ENCODE peak calls at places on chromosome 20, in eight cellular contexts. S, M, B, G, V, L, X and I are unnamed samples.

GRCh38 chr20:2599265-2600060 is 53.0 kb upstream of the NOP56 start:
- DNase-seq in S (no peak), M (no peak), B (no peak), G (no peak), V (no peak), L (no peak), X (peak), I (no peak)

GRCh38 chr20:35680464-35681183 is 15.9 kb upstream of the CPNE1 start:
- DNase-seq in S (no peak), M (no peak), B (no peak), G (no peak), V (no peak), L (peak), X (no peak), I (no peak)

GRCh38 chr20:57829805-57830514 is 120.1 kb upstream of the PMEPA1 start:
- DNase-seq in S (no peak), M (no peak), B (no peak), G (no peak), V (no peak), L (no peak), X (no peak), I (no peak)

GRCh38 chr20:35232575-35232974 is 6.1 kb downstream of the MMP24 start:
- DNase-seq in S (no peak), M (peak), B (peak), G (no peak), V (no peak), L (no peak), X (peak), I (no peak)

GRCh38 chr20:52340036-52340634 is 148.6 kb upstream of the ZFP64 start:
- DNase-seq in S (no peak), M (no peak), B (no peak), G (peak), V (no peak), L (peak), X (no peak), I (no peak)

GRCh38 chr20:3167738-3168078 is 5.6 kb downstream of the LZTS3 start:
- DNase-seq in S (no peak), M (no peak), B (no peak), G (no peak), V (no peak), L (no peak), X (no peak), I (no peak)

GRCh38 chr20:59994697-59995122 is 36.5 kb downstream of the CDH26 start:
- DNase-seq in S (no peak), M (no peak), B (no peak), G (peak), V (no peak), L (no peak), X (no peak), I (no peak)

GRCh38 chr20:16485406-16485805 is 87.8 kb downstream of the KIF16B start:
- DNase-seq in S (no peak), M (no peak), B (no peak), G (peak), V (no peak), L (no peak), X (no peak), I (no peak)

GRCh38 chr20:6976535-6976934 is 209.0 kb downstream of the BMP2 start:
- DNase-seq in S (no peak), M (no peak), B (no peak), G (peak), V (no peak), L (peak), X (no peak), I (no peak)

GRCh38 chr20:32326507-32326851 is 31.7 kb upstream of the ASXL1 start:
- DNase-seq in S (no peak), M (no peak), B (no peak), G (no peak), V (no peak), L (no peak), X (no peak), I (no peak)

GRCh38 chr20:5638023-5638422 is 112.2 kb upstream of the SHLD1 start:
- DNase-seq in S (no peak), M (no peak), B (no peak), G (no peak), V (no peak), L (no peak), X (no peak), I (no peak)

GRCh38 chr20:45968081-45968671 is 3.8 kb downstream of the ZNF335 start:
- DNase-seq in S (no peak), M (no peak), B (no peak), G (no peak), V (peak), L (no peak), X (no peak), I (no peak)

GRCh38 chr20:11716239-11716944 is 201.3 kb upstream of the BTBD3 start:
- DNase-seq in S (no peak), M (peak), B (peak), G (peak), V (no peak), L (peak), X (peak), I (no peak)

GRCh38 chr20:51315390-51315789 is 227.1 kb downstream of the NFATC2 start:
- DNase-seq in S (no peak), M (no peak), B (no peak), G (peak), V (no peak), L (no peak), X (no peak), I (no peak)

GRCh38 chr20:18738055-18738454 is 75.5 kb upstream of the SCP2D1 start:
- DNase-seq in S (no peak), M (no peak), B (no peak), G (peak), V (no peak), L (peak), X (no peak), I (peak)

GRCh38 chr20:8860011-8860495 is 208.8 kb upstream of the PLCB4 start:
- DNase-seq in S (no peak), M (peak), B (peak), G (peak), V (no peak), L (no peak), X (no peak), I (no peak)

GRCh38 chr20:46438156-46438750 is 31.8 kb upstream of the ELMO2 start:
- DNase-seq in S (peak), M (no peak), B (peak), G (peak), V (no peak), L (peak), X (peak), I (no peak)

GRCh38 chr20:53154540-53154939 is 182.4 kb downstream of the TSHZ2 start:
- DNase-seq in S (no peak), M (no peak), B (no peak), G (no peak), V (no peak), L (no peak), X (no peak), I (peak)

GRCh38 chr20:36826556-36827244 is 49.2 kb upstream of the TLDC2 start:
- DNase-seq in S (no peak), M (no peak), B (peak), G (no peak), V (no peak), L (no peak), X (no peak), I (no peak)

GRCh38 chr20:60212695-60213094 is 254.5 kb downstream of the CDH26 start:
- DNase-seq in S (no peak), M (no peak), B (no peak), G (no peak), V (no peak), L (no peak), X (no peak), I (no peak)

GRCh38 chr20:16518068-16518783 is 55.0 kb downstream of the KIF16B start:
- DNase-seq in S (peak), M (no peak), B (no peak), G (peak), V (no peak), L (peak), X (peak), I (no peak)

GRCh38 chr20:4961746-4962145 is 39.6 kb downstream of the SLC23A2 start:
- DNase-seq in S (no peak), M (no peak), B (no peak), G (peak), V (no peak), L (peak), X (no peak), I (no peak)

GRCh38 chr20:62475027-62475818 is 572 bp downstream of the GATA5 start:
- DNase-seq in S (no peak), M (no peak), B (no peak), G (no peak), V (no peak), L (no peak), X (no peak), I (no peak)
- TF ChIP-seq CTCF in S (no peak), M (no peak), B (no peak), G (no peak), V (no peak), L (no peak), X (no peak), I (no peak)

GRCh38 chr20:38229376-38230252 is 30.9 kb downstream of the KIAA1755 start:
- DNase-seq in S (peak), M (no peak), B (no peak), G (peak), V (no peak), L (peak), X (peak), I (no peak)
- TF ChIP-seq CTCF in S (no peak), M (peak), B (peak), G (peak), V (peak), L (peak), X (peak), I (peak)

GRCh38 chr20:40255368-40255767 is 433.7 kb downstream of the MAFB start:
- DNase-seq in S (no peak), M (no peak), B (no peak), G (peak), V (no peak), L (no peak), X (no peak), I (no peak)
- TF ChIP-seq CTCF in S (no peak), M (no peak), B (peak), G (peak), V (peak), L (no peak), X (peak), I (no peak)

DNA sequence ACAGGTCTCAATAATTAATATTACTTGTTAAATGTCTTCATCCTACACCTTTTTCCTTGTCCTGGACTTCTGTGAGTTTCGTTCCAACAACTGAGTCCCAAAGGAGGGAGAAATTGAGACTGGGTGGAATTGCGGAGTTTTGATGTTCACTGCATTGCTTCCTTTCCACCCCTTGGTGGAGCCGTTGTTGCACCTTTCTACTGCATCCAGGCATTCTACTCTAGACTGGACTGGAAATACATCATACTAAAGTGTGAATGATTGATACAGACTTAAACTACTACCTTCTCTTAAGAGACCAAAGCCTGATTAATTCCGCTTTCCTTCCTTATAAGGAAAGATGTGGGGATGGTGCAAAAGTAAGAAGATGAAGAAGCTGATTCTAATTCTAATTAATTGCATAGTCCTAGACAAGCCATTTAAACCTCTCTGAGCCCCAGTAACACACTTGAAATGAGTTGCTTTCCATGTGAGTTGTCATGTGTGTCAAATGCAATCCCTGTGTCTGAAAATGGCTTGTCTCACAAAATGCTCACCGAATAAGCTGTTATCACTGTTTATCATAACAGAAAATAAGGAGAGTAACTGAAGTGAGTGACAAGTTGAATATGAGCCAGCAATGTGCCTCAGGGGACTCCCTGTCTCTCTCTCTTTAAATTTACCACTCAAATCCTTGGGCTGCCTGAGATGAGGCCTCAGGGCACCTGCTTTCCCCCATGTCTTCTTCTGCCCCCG is 338.3 kb upstream of the CHD6 start:
- DNase-seq in S (peak), M (no peak), B (no peak), G (no peak), V (no peak), L (peak), X (peak), I (no peak)
- TF ChIP-seq CTCF in S (peak), M (no peak), B (peak), G (no peak), V (no peak), L (peak), X (peak), I (peak)

GRCh38 chr20:47785900-47786762 is 850 bp upstream of the SULF2 start:
- DNase-seq in S (peak), M (peak), B (peak), G (peak), V (peak), L (peak), X (peak), I (no peak)
- TF ChIP-seq CTCF in S (peak), M (peak), B (peak), G (peak), V (peak), L (peak), X (peak), I (peak)

DNA sequence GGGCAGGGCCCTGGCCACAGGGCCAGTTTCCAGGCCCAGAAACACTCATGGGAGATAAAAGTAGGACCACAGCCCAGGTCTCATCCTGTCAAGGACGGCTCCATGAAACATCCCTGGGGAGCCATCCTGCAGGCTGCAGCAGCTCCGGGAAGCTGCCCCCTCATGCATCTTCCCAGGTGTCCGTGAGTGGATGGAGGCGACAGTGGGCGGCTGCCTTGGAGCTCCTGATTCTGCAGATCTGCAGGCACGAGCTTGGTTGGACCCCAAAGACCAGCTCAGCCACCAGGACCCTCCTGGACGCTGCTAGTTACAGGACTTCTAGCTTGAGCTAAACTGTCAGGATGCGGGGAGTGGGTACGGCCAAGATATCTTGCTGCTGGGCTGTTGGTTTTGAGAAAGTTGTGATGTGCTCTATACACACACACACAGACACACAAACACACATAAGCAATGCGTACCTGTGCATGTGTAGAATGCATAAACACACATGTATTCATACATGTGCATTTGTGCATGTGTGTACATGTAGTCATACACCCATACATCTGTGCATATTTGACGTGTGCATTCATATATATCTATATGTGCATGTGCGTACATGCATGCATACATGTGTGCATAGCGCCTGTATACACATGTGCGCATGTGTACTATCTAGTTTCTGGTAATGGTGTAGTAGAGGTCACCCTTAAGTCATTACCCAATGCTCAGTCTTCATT is 297.7 kb downstream of the TAF4 start:
- DNase-seq in S (no peak), M (no peak), B (no peak), G (no peak), V (no peak), L (no peak), X (no peak), I (no peak)
- TF ChIP-seq CTCF in S (no peak), M (no peak), B (no peak), G (no peak), V (no peak), L (no peak), X (no peak), I (no peak)

GRCh38 chr20:49615401-49616153 is 47.6 kb upstream of the PTGIS start:
- DNase-seq in S (no peak), M (no peak), B (peak), G (peak), V (no peak), L (no peak), X (no peak), I (no peak)
- TF ChIP-seq CTCF in S (no peak), M (no peak), B (no peak), G (no peak), V (no peak), L (no peak), X (no peak), I (no peak)

DNA sequence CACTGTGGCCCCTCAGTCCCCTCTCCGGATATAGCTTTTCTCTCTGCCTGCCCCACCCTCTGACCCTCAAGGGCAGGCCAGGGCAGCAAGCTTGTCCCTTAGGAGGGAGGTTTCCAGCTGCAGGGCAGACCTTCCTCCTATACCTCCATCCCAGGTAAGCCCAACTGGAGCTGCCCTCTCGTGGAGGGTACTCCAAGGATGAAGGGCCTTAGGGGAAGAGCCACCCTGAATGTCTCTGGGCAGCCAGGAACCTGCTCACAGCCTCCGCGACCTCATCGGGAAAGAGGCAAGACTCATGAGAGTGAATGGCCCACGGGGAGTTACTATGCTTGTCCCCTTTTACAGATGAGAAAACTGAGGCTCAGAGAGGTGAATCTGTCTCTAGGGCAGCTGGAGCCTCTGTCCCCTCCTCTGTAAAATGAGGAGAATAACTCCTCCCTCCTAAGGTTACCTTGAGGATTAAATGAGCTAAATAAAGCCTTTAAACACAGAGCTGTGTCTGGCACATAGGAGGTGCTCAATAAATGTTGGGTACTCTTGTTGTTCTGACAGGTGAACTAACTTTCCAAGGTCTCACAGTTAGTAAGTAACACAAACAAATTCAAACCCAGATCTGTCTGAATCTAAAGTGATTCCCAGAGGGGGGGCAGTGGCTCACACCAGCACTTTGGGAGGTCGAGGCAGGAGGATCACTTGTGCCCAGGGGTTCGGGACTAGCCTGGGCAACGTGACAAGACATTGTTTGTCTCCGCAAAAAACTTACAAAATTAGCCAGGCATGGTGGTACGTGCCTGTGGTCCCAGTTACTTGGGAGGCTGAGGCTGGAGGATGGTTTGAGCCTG is 12.1 kb downstream of the SRXN1 start:
- DNase-seq in S (no peak), M (no peak), B (no peak), G (no peak), V (no peak), L (no peak), X (no peak), I (no peak)
- TF ChIP-seq CTCF in S (no peak), M (no peak), B (no peak), G (no peak), V (no peak), L (no peak), X (no peak), I (no peak)

DNA sequence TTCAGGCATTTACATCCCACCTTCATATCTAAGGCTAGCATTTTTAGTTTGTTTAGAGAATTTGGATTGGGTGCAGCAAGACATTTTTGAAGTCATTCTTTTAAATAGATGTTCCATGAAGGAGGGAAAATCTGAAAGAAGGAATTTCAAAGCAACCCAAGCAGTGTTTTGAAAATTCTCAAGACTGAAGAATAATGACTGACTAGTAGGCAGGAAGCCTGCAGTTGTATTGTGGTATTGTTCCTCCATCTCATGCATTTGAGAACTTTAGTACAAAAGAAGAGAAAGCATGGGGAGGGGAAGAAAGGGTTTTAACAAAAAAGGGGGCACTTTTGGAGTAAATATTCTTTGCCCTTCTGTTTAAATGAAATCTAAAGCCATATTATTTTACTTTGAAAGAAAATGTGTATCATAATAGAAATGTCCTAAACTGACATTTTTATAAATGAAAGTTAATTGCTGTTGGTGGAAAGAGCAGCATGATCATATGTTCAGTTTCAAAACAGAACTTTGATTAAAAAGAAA is 6.6 kb downstream of the NCOA3 start:
- DNase-seq in S (no peak), M (no peak), B (no peak), G (no peak), V (no peak), L (no peak), X (no peak), I (no peak)
- TF ChIP-seq CTCF in S (no peak), M (no peak), B (no peak), G (no peak), V (no peak), L (no peak), X (no peak), I (no peak)